ENCODE peak calls at places on chromosomes 12 and 14, in ten cellular contexts. One of them, this sample, is unnamed.

GRCh38 chr14:103483600-103483999 is 39.0 kb downstream of the CKB start:
- DNase-seq in Right ventricle myocardium superior: no peak
- DNase-seq in naive thymus-derived CD8-positive, alpha-beta T cell: no peak
- DNase-seq in stimulated activated CD4-positive, alpha-beta T cell treated with anti-CD3 and anti-CD28 coated beads, Interleukin-15, amount 100 ng/mL, for 24 hours: no peak
- DNase-seq in adrenal gland: peak; percentile 87
- DNase-seq in A549: no peak
- DNase-seq in activated CD8-positive, alpha-beta memory T cell treated with anti-CD3 and anti-CD28 coated beads for 1 hour: no peak
- DNase-seq in T-helper 2 cell: no peak
- DNase-seq in hepatic stellate cell: no peak
- DNase-seq in stimulated activated CD8-positive, alpha-beta memory T cell treated with anti-CD3 and anti-CD28 coated beads, Interleukin-12 subunit alpha, Interleukin-12 subunit beta, amount 100 ng/mL, for 4 hours: no peak
- DNase-seq in this sample: no peak

GRCh38 chr14:67166450-67166853 is 22.8 kb upstream of the GARIN2 start:
- DNase-seq in Right ventricle myocardium superior: no peak
- DNase-seq in naive thymus-derived CD8-positive, alpha-beta T cell: no peak
- DNase-seq in stimulated activated CD4-positive, alpha-beta T cell treated with anti-CD3 and anti-CD28 coated beads, Interleukin-15, amount 100 ng/mL, for 24 hours: peak; percentile 49
- DNase-seq in adrenal gland: peak; percentile 47
- DNase-seq in A549: peak; percentile 64
- DNase-seq in activated CD8-positive, alpha-beta memory T cell treated with anti-CD3 and anti-CD28 coated beads for 1 hour: no peak
- DNase-seq in T-helper 2 cell: no peak
- DNase-seq in hepatic stellate cell: peak; percentile 11
- DNase-seq in stimulated activated CD8-positive, alpha-beta memory T cell treated with anti-CD3 and anti-CD28 coated beads, Interleukin-12 subunit alpha, Interleukin-12 subunit beta, amount 100 ng/mL, for 4 hours: no peak
- DNase-seq in this sample: peak; percentile 27

GRCh38 chr14:100638211-100638855 is 51.1 kb upstream of the BEGAIN start:
- DNase-seq in Right ventricle myocardium superior: no peak
- DNase-seq in naive thymus-derived CD8-positive, alpha-beta T cell: no peak
- DNase-seq in stimulated activated CD4-positive, alpha-beta T cell treated with anti-CD3 and anti-CD28 coated beads, Interleukin-15, amount 100 ng/mL, for 24 hours: no peak
- DNase-seq in adrenal gland: no peak
- DNase-seq in A549: no peak
- DNase-seq in activated CD8-positive, alpha-beta memory T cell treated with anti-CD3 and anti-CD28 coated beads for 1 hour: no peak
- DNase-seq in T-helper 2 cell: no peak
- DNase-seq in hepatic stellate cell: no peak
- DNase-seq in stimulated activated CD8-positive, alpha-beta memory T cell treated with anti-CD3 and anti-CD28 coated beads, Interleukin-12 subunit alpha, Interleukin-12 subunit beta, amount 100 ng/mL, for 4 hours: no peak
- DNase-seq in this sample: no peak

GRCh38 chr14:71328183-71328582 is 420.9 kb downstream of the PCNX1 start:
- DNase-seq in Right ventricle myocardium superior: no peak
- DNase-seq in naive thymus-derived CD8-positive, alpha-beta T cell: no peak
- DNase-seq in stimulated activated CD4-positive, alpha-beta T cell treated with anti-CD3 and anti-CD28 coated beads, Interleukin-15, amount 100 ng/mL, for 24 hours: no peak
- DNase-seq in adrenal gland: no peak
- DNase-seq in A549: no peak
- DNase-seq in activated CD8-positive, alpha-beta memory T cell treated with anti-CD3 and anti-CD28 coated beads for 1 hour: no peak
- DNase-seq in T-helper 2 cell: no peak
- DNase-seq in hepatic stellate cell: no peak
- DNase-seq in stimulated activated CD8-positive, alpha-beta memory T cell treated with anti-CD3 and anti-CD28 coated beads, Interleukin-12 subunit alpha, Interleukin-12 subunit beta, amount 100 ng/mL, for 4 hours: no peak
- DNase-seq in this sample: no peak

GRCh38 chr12:79424109-79424721 is 266.5 kb downstream of the PAWR start:
- DNase-seq in Right ventricle myocardium superior: no peak
- DNase-seq in naive thymus-derived CD8-positive, alpha-beta T cell: no peak
- DNase-seq in stimulated activated CD4-positive, alpha-beta T cell treated with anti-CD3 and anti-CD28 coated beads, Interleukin-15, amount 100 ng/mL, for 24 hours: no peak
- DNase-seq in adrenal gland: peak; percentile 49
- DNase-seq in A549: peak; percentile 94
- DNase-seq in activated CD8-positive, alpha-beta memory T cell treated with anti-CD3 and anti-CD28 coated beads for 1 hour: no peak
- DNase-seq in T-helper 2 cell: no peak
- DNase-seq in hepatic stellate cell: peak; percentile 26
- DNase-seq in stimulated activated CD8-positive, alpha-beta memory T cell treated with anti-CD3 and anti-CD28 coated beads, Interleukin-12 subunit alpha, Interleukin-12 subunit beta, amount 100 ng/mL, for 4 hours: no peak
- DNase-seq in this sample: no peak

GRCh38 chr14:86057018-86057667 is 527.2 kb downstream of the FLRT2 start:
- DNase-seq in Right ventricle myocardium superior: no peak
- DNase-seq in naive thymus-derived CD8-positive, alpha-beta T cell: no peak
- DNase-seq in stimulated activated CD4-positive, alpha-beta T cell treated with anti-CD3 and anti-CD28 coated beads, Interleukin-15, amount 100 ng/mL, for 24 hours: peak; percentile 48
- DNase-seq in adrenal gland: peak; percentile 26
- DNase-seq in A549: peak; percentile 27
- DNase-seq in activated CD8-positive, alpha-beta memory T cell treated with anti-CD3 and anti-CD28 coated beads for 1 hour: no peak
- DNase-seq in T-helper 2 cell: no peak
- DNase-seq in hepatic stellate cell: no peak
- DNase-seq in stimulated activated CD8-positive, alpha-beta memory T cell treated with anti-CD3 and anti-CD28 coated beads, Interleukin-12 subunit alpha, Interleukin-12 subunit beta, amount 100 ng/mL, for 4 hours: no peak
- DNase-seq in this sample: peak; percentile 9

GRCh38 chr14:96249016-96249415 is 7.0 kb upstream of the BDKRB1 start:
- DNase-seq in Right ventricle myocardium superior: no peak
- DNase-seq in naive thymus-derived CD8-positive, alpha-beta T cell: no peak
- DNase-seq in stimulated activated CD4-positive, alpha-beta T cell treated with anti-CD3 and anti-CD28 coated beads, Interleukin-15, amount 100 ng/mL, for 24 hours: no peak
- DNase-seq in adrenal gland: no peak
- DNase-seq in A549: peak; percentile 69
- DNase-seq in activated CD8-positive, alpha-beta memory T cell treated with anti-CD3 and anti-CD28 coated beads for 1 hour: no peak
- DNase-seq in T-helper 2 cell: no peak
- DNase-seq in hepatic stellate cell: peak; percentile 59
- DNase-seq in stimulated activated CD8-positive, alpha-beta memory T cell treated with anti-CD3 and anti-CD28 coated beads, Interleukin-12 subunit alpha, Interleukin-12 subunit beta, amount 100 ng/mL, for 4 hours: no peak
- DNase-seq in this sample: no peak

GRCh38 chr14:93531644-93532043 is 100.9 kb downstream of the UNC79 start:
- DNase-seq in Right ventricle myocardium superior: no peak
- DNase-seq in naive thymus-derived CD8-positive, alpha-beta T cell: no peak
- DNase-seq in stimulated activated CD4-positive, alpha-beta T cell treated with anti-CD3 and anti-CD28 coated beads, Interleukin-15, amount 100 ng/mL, for 24 hours: no peak
- DNase-seq in adrenal gland: no peak
- DNase-seq in A549: no peak
- DNase-seq in activated CD8-positive, alpha-beta memory T cell treated with anti-CD3 and anti-CD28 coated beads for 1 hour: no peak
- DNase-seq in T-helper 2 cell: no peak
- DNase-seq in hepatic stellate cell: no peak
- DNase-seq in stimulated activated CD8-positive, alpha-beta memory T cell treated with anti-CD3 and anti-CD28 coated beads, Interleukin-12 subunit alpha, Interleukin-12 subunit beta, amount 100 ng/mL, for 4 hours: no peak
- DNase-seq in this sample: no peak

GRCh38 chr12:130775953-130776856 is 60.1 kb upstream of the RIMBP2 start:
- DNase-seq in Right ventricle myocardium superior: peak; percentile 55
- DNase-seq in naive thymus-derived CD8-positive, alpha-beta T cell: no peak
- DNase-seq in stimulated activated CD4-positive, alpha-beta T cell treated with anti-CD3 and anti-CD28 coated beads, Interleukin-15, amount 100 ng/mL, for 24 hours: peak; percentile 82
- DNase-seq in adrenal gland: peak; percentile 72
- DNase-seq in A549: peak; percentile 65
- DNase-seq in activated CD8-positive, alpha-beta memory T cell treated with anti-CD3 and anti-CD28 coated beads for 1 hour: peak; percentile 23
- DNase-seq in T-helper 2 cell: no peak
- DNase-seq in hepatic stellate cell: peak; percentile 89
- DNase-seq in stimulated activated CD8-positive, alpha-beta memory T cell treated with anti-CD3 and anti-CD28 coated beads, Interleukin-12 subunit alpha, Interleukin-12 subunit beta, amount 100 ng/mL, for 4 hours: peak; percentile 41
- DNase-seq in this sample: no peak

GRCh38 chr12:75208851-75209781 is 523 bp downstream of the KCNC2 start:
- DNase-seq in Right ventricle myocardium superior: no peak
- DNase-seq in naive thymus-derived CD8-positive, alpha-beta T cell: no peak
- DNase-seq in stimulated activated CD4-positive, alpha-beta T cell treated with anti-CD3 and anti-CD28 coated beads, Interleukin-15, amount 100 ng/mL, for 24 hours: peak; percentile 30
- DNase-seq in adrenal gland: peak; percentile 26
- DNase-seq in A549: peak; percentile 9
- DNase-seq in activated CD8-positive, alpha-beta memory T cell treated with anti-CD3 and anti-CD28 coated beads for 1 hour: no peak
- DNase-seq in T-helper 2 cell: no peak
- DNase-seq in hepatic stellate cell: peak; percentile 31
- DNase-seq in stimulated activated CD8-positive, alpha-beta memory T cell treated with anti-CD3 and anti-CD28 coated beads, Interleukin-12 subunit alpha, Interleukin-12 subunit beta, amount 100 ng/mL, for 4 hours: no peak
- DNase-seq in this sample: peak; percentile 17

GRCh38 chr12:106747973-106748436 is 26.5 kb upstream of the RIC8B start:
- DNase-seq in Right ventricle myocardium superior: no peak
- DNase-seq in naive thymus-derived CD8-positive, alpha-beta T cell: no peak
- DNase-seq in stimulated activated CD4-positive, alpha-beta T cell treated with anti-CD3 and anti-CD28 coated beads, Interleukin-15, amount 100 ng/mL, for 24 hours: no peak
- DNase-seq in adrenal gland: no peak
- DNase-seq in A549: no peak
- DNase-seq in activated CD8-positive, alpha-beta memory T cell treated with anti-CD3 and anti-CD28 coated beads for 1 hour: no peak
- DNase-seq in T-helper 2 cell: no peak
- DNase-seq in hepatic stellate cell: no peak
- DNase-seq in stimulated activated CD8-positive, alpha-beta memory T cell treated with anti-CD3 and anti-CD28 coated beads, Interleukin-12 subunit alpha, Interleukin-12 subunit beta, amount 100 ng/mL, for 4 hours: no peak
- DNase-seq in this sample: no peak

GRCh38 chr14:24340606-24341005 is 815 bp upstream of the RIPK3 start:
- DNase-seq in Right ventricle myocardium superior: no peak
- DNase-seq in naive thymus-derived CD8-positive, alpha-beta T cell: no peak
- DNase-seq in stimulated activated CD4-positive, alpha-beta T cell treated with anti-CD3 and anti-CD28 coated beads, Interleukin-15, amount 100 ng/mL, for 24 hours: no peak
- DNase-seq in adrenal gland: no peak
- DNase-seq in A549: no peak
- DNase-seq in activated CD8-positive, alpha-beta memory T cell treated with anti-CD3 and anti-CD28 coated beads for 1 hour: no peak
- DNase-seq in T-helper 2 cell: no peak
- DNase-seq in hepatic stellate cell: no peak
- DNase-seq in stimulated activated CD8-positive, alpha-beta memory T cell treated with anti-CD3 and anti-CD28 coated beads, Interleukin-12 subunit alpha, Interleukin-12 subunit beta, amount 100 ng/mL, for 4 hours: no peak
- DNase-seq in this sample: no peak

GRCh38 chr14:99249389-99249788 is 22.6 kb downstream of the BCL11B start:
- DNase-seq in Right ventricle myocardium superior: no peak
- DNase-seq in naive thymus-derived CD8-positive, alpha-beta T cell: no peak
- DNase-seq in stimulated activated CD4-positive, alpha-beta T cell treated with anti-CD3 and anti-CD28 coated beads, Interleukin-15, amount 100 ng/mL, for 24 hours: peak; percentile 68
- DNase-seq in adrenal gland: no peak
- DNase-seq in A549: no peak
- DNase-seq in activated CD8-positive, alpha-beta memory T cell treated with anti-CD3 and anti-CD28 coated beads for 1 hour: no peak
- DNase-seq in T-helper 2 cell: no peak
- DNase-seq in hepatic stellate cell: no peak
- DNase-seq in stimulated activated CD8-positive, alpha-beta memory T cell treated with anti-CD3 and anti-CD28 coated beads, Interleukin-12 subunit alpha, Interleukin-12 subunit beta, amount 100 ng/mL, for 4 hours: no peak
- DNase-seq in this sample: no peak

GRCh38 chr12:54040148-54040494 is 7.3 kb downstream of the HOXC5 start:
- DNase-seq in Right ventricle myocardium superior: no peak
- DNase-seq in naive thymus-derived CD8-positive, alpha-beta T cell: no peak
- DNase-seq in stimulated activated CD4-positive, alpha-beta T cell treated with anti-CD3 and anti-CD28 coated beads, Interleukin-15, amount 100 ng/mL, for 24 hours: no peak
- DNase-seq in adrenal gland: no peak
- DNase-seq in A549: peak; percentile 57
- DNase-seq in activated CD8-positive, alpha-beta memory T cell treated with anti-CD3 and anti-CD28 coated beads for 1 hour: no peak
- DNase-seq in T-helper 2 cell: no peak
- DNase-seq in hepatic stellate cell: no peak
- DNase-seq in stimulated activated CD8-positive, alpha-beta memory T cell treated with anti-CD3 and anti-CD28 coated beads, Interleukin-12 subunit alpha, Interleukin-12 subunit beta, amount 100 ng/mL, for 4 hours: no peak
- DNase-seq in this sample: peak; percentile 84

GRCh38 chr14:23539209-23539866 is 12.2 kb downstream of the ZFHX2 start:
- DNase-seq in Right ventricle myocardium superior: no peak
- DNase-seq in naive thymus-derived CD8-positive, alpha-beta T cell: no peak
- DNase-seq in stimulated activated CD4-positive, alpha-beta T cell treated with anti-CD3 and anti-CD28 coated beads, Interleukin-15, amount 100 ng/mL, for 24 hours: no peak
- DNase-seq in adrenal gland: no peak
- DNase-seq in A549: peak; percentile 45
- DNase-seq in activated CD8-positive, alpha-beta memory T cell treated with anti-CD3 and anti-CD28 coated beads for 1 hour: no peak
- DNase-seq in T-helper 2 cell: no peak
- DNase-seq in hepatic stellate cell: peak; percentile 67
- DNase-seq in stimulated activated CD8-positive, alpha-beta memory T cell treated with anti-CD3 and anti-CD28 coated beads, Interleukin-12 subunit alpha, Interleukin-12 subunit beta, amount 100 ng/mL, for 4 hours: no peak
- DNase-seq in this sample: peak; percentile 81

This sample was measured in HEK293T.